ENCODE peak calls at places on chromosomes 3 and 15, in five cellular contexts. U is HepG2, V is H1, J is NT2/D1, C is GM12878. Q is an unnamed sample.

GRCh38 chr3:23390446-23390845 is 187.3 kb downstream of the UBE2E2 start:
- DNase-seq in V (no peak), U (no peak), C (no peak), J (no peak), Q (no peak)

GRCh38 chr3:55571913-55572312 is 84.8 kb upstream of the WNT5A start:
- DNase-seq in J (peak), U (peak), V (peak), C (no peak), Q (no peak)

GRCh38 chr3:138197058-138197457 is 10.0 kb downstream of the ARMC8 start:
- DNase-seq in C (no peak), J (no peak), V (no peak), U (no peak), Q (no peak)

GRCh38 chr3:72919520-72919919 is 31.7 kb downstream of the GXYLT2 start:
- DNase-seq in V (no peak), C (no peak), U (no peak), J (no peak), Q (no peak)

GRCh38 chr3:131543714-131544113 is 40.9 kb upstream of the MRPL3 start:
- DNase-seq in J (no peak), C (no peak), V (no peak), U (no peak), Q (no peak)

GRCh38 chr15:81469154-81469553 is 95.1 kb upstream of the TMC3 start:
- DNase-seq in U (no peak), V (no peak), J (no peak), C (no peak), Q (no peak)

GRCh38 chr15:72231847-72232461 is 964 bp upstream of the PKM start:
- DNase-seq in U (peak), C (no peak), V (no peak), J (no peak), Q (no peak)

GRCh38 chr3:11568503-11569155 is 75.1 kb downstream of the VGLL4 start:
- DNase-seq in C (no peak), V (no peak), U (no peak), J (no peak), Q (no peak)

GRCh38 chr15:83380682-83381081 is 66.5 kb upstream of the SH3GL3 start:
- DNase-seq in C (peak), U (peak), J (no peak), V (no peak), Q (peak)

GRCh38 chr3:65672876-65673815 is 365.6 kb downstream of the MAGI1 start:
- DNase-seq in U (peak), V (peak), C (no peak), J (peak), Q (peak)

GRCh38 chr15:88395241-88395640 is 71.9 kb downstream of the MRPL46 start:
- DNase-seq in V (no peak), C (no peak), U (no peak), J (no peak), Q (no peak)

GRCh38 chr15:99157456-99157855 is 52.6 kb downstream of the SYNM start:
- DNase-seq in U (no peak), J (no peak), C (no peak), V (no peak), Q (no peak)

GRCh38 chr3:25474000-25474399 is 45.9 kb downstream of the RARB start:
- DNase-seq in V (no peak), C (no peak), U (no peak), J (no peak), Q (no peak)

GRCh38 chr3:126367316-126367805 is 10.2 kb upstream of the KLF15 start:
- DNase-seq in C (no peak), U (no peak), V (no peak), J (no peak), Q (no peak)

GRCh38 chr15:79370716-79371115 is 59.8 kb downstream of the TMED3 start:
- DNase-seq in J (no peak), U (no peak), V (no peak), C (no peak), Q (no peak)

GRCh38 chr15:97652041-97652440 is 308.5 kb upstream of the ARRDC4 start:
- DNase-seq in J (no peak), U (no peak), C (no peak), V (no peak), Q (no peak)

GRCh38 chr3:60594025-60594424 is 657.2 kb downstream of the FHIT start:
- DNase-seq in J (no peak), V (no peak), C (no peak), U (no peak), Q (no peak)

GRCh38 chr15:101613130-101614000 is 38.8 kb downstream of the TM2D3 start:
- DNase-seq in C (no peak), U (peak), J (no peak), V (no peak), Q (peak)

GRCh38 chr15:75203908-75204263 is 2.2 kb downstream of the C15orf39 start:
- DNase-seq in C (no peak), V (no peak), U (no peak), J (no peak), Q (no peak)

DNA sequence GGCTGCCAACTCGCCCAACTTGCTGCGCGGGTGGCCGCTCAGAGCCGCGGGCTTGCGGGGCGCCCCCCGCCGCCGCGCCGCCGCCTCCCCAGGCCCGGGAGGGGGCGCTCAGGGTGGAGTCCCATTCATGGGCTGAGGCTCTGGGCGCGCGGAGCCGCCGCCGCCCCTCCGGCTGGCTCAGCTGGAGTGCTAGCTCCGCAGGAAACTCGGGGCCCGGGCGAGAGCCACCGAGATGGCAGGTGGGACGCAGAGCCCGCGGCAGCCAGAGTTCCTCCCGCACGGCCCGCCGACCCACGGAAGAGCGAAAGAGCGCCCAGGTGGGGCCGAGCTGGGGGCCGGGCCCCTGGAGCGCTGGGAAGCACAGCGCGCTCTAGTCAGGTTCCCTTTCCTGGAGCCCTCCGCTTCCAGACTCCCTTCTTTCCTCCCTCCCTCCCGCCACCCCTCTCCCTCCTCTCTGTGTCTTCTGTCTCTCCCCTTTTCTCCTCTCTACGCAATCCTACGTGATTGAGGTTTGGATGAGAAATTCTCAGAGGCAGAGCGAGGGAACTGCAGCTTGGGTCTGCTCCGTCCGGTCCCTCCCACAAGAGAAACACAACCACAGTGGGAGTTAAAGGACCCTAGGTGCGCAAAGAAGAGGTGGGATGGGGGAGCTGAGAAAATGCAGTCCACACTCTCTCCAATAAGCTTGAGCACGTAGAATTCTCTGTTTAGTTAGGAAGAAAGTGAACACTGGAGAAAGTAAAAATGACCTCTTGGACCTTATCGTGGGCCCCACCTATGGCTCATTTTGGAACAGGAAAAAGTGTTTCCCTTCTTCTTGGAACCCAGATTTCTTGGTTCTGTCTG is 317.3 kb downstream of the FGF12 start:
- DNase-seq in J (peak), U (no peak), C (no peak), V (peak), Q (peak)
- TF ChIP-seq SUZ12 in J (no peak), U (no peak), C (no peak), V (peak), Q (no peak)

GRCh38 chr15:42228036-42228435 is 19.9 kb upstream of the VPS39 start:
- DNase-seq in U (no peak), C (no peak), J (no peak), V (no peak), Q (no peak)
- TF ChIP-seq SUZ12 in U (no peak), C (no peak), J (no peak), V (no peak), Q (no peak)

GRCh38 chr15:66711886-66712285 is 9.8 kb downstream of the SMAD6 start:
- DNase-seq in J (no peak), V (no peak), C (no peak), U (no peak), Q (no peak)
- TF ChIP-seq SUZ12 in J (no peak), V (no peak), C (no peak), U (no peak), Q (no peak)

DNA sequence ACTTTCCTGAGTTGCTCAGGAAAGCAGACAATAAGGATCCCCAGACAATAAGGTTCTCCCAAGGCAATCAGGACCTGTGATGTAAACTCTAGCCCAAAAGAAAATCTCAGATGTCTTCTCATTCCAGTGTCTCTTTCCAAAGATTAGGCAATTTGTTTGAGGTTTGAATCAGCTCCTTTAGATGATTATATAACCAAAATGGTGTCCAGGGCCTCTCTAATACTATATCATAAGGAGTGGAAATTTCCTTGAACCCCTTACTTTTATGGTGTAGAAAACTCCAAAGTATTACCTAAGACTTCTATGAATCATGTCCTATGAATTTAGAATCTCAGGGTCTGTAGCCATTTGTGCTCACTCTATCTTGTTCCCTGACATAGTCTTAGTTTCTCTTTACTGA is 65.9 kb downstream of the GPR176 start:
- DNase-seq in V (no peak), J (no peak), C (no peak), U (no peak), Q (no peak)
- TF ChIP-seq SUZ12 in V (no peak), J (no peak), C (no peak), U (no peak), Q (no peak)